ENCODE peak calls at places on chromosomes 13 and 19, in ten cellular contexts. I is T-helper 1 cell, C is A172, J is NCI-H1105, Q is NCI-H1092, H is left cardiac atrium, G is amygdala, R is NCI-H2081, S is iris pigment epithelial cell, M is M059J. N is an unnamed sample.

GRCh38 chr19:4581381-4582111 is 22.1 kb upstream of the SEMA6B start:
- DNase-seq in I (no peak), C (no peak), J (peak), Q (no peak), H (no peak), G (no peak), R (peak), S (no peak), M (peak), N (peak)

GRCh38 chr13:109704771-109705628 is 81.4 kb downstream of the IRS2 start:
- DNase-seq in I (no peak), C (no peak), J (no peak), Q (no peak), H (peak), G (no peak), R (peak), S (peak), M (no peak), N (peak)

GRCh38 chr19:19543101-19543500 is 5.0 kb downstream of the CILP2 start:
- DNase-seq in I (no peak), C (no peak), J (no peak), Q (no peak), H (no peak), G (no peak), R (no peak), S (no peak), M (no peak), N (no peak)

GRCh38 chr19:6066661-6067646 is 43.3 kb downstream of the RFX2 start:
- DNase-seq in I (peak), C (peak), J (peak), Q (peak), H (peak), G (peak), R (peak), S (peak), M (peak), N (peak)

GRCh38 chr19:12786149-12786870 is 5.0 kb upstream of the JUNB start:
- DNase-seq in I (no peak), C (peak), J (no peak), Q (no peak), H (peak), G (peak), R (no peak), S (no peak), M (no peak), N (peak)

GRCh38 chr13:20403826-20404225 is 121.8 kb downstream of the CRYL1 start:
- DNase-seq in I (no peak), C (no peak), J (no peak), Q (no peak), H (no peak), G (no peak), R (no peak), S (no peak), M (no peak), N (no peak)

GRCh38 chr13:93620366-93620765 is 393.8 kb downstream of the GPC6 start:
- DNase-seq in I (no peak), C (no peak), J (no peak), Q (no peak), H (no peak), G (no peak), R (no peak), S (no peak), M (no peak), N (no peak)

GRCh38 chr13:26325876-26326275 is 71.9 kb downstream of the CDK8 start:
- DNase-seq in I (no peak), C (no peak), J (no peak), Q (no peak), H (no peak), G (no peak), R (no peak), S (peak), M (peak), N (peak)

GRCh38 chr19:46515879-46516350 is 20.2 kb upstream of the PNMA8B start:
- DNase-seq in I (no peak), C (peak), J (no peak), Q (no peak), H (no peak), G (no peak), R (peak), S (peak), M (peak), N (peak)

GRCh38 chr19:45115809-45116615 is 23.0 kb downstream of the PPP1R37 start:
- DNase-seq in I (no peak), C (no peak), J (no peak), Q (peak), H (no peak), G (no peak), R (no peak), S (no peak), M (no peak), N (no peak)

N was measured in PC-3.